ENCODE peak calls at places on chromosomes 6 and 20, in six cellular contexts. F is AG10803, I is hepatocyte, E is adrenal gland, L is natural killer cell, O is RWPE1. V is an unnamed sample.

GRCh38 chr6:119297049-119297448 is 52.5 kb downstream of the MAN1A1 start:
- DNase-seq in F (no peak), I (no peak), E (no peak), L (no peak), O (no peak), V (no peak)

GRCh38 chr6:129306826-129307225 is 403.2 kb downstream of the ARHGAP18 start:
- DNase-seq in F (no peak), I (no peak), E (no peak), L (no peak), O (no peak), V (no peak)

GRCh38 chr6:25041676-25042598 is 106.2 kb upstream of the RIPOR2 start:
- DNase-seq in F (no peak), I (no peak), E (no peak), L (no peak), O (no peak), V (no peak)

GRCh38 chr6:13068558-13069210 is 259.7 kb downstream of the TBC1D7 start:
- DNase-seq in F (peak; percentile 25), I (no peak), E (no peak), L (no peak), O (no peak), V (no peak)

GRCh38 chr6:161918154-161918553 is 644.3 kb upstream of the AGPAT4 start:
- DNase-seq in F (no peak), I (no peak), E (no peak), L (no peak), O (peak; percentile 40), V (no peak)

GRCh38 chr6:116016846-116017545 is 43.7 kb downstream of the FRK start:
- DNase-seq in F (no peak), I (no peak), E (no peak), L (no peak), O (no peak), V (no peak)

GRCh38 chr6:28215425-28215824 is 9.7 kb upstream of the ZSCAN9 start:
- DNase-seq in F (peak; percentile 31), I (no peak), E (no peak), L (no peak), O (no peak), V (no peak)

GRCh38 chr20:23537030-23537429 is 31.3 kb downstream of the CST9L start:
- DNase-seq in F (no peak), I (no peak), E (no peak), L (no peak), O (no peak), V (no peak)

GRCh38 chr6:97437087-97437486 is 154.1 kb upstream of the MMS22L start:
- DNase-seq in F (peak; percentile 16), I (peak; percentile 24), E (no peak), L (no peak), O (peak; percentile 21), V (no peak)

GRCh38 chr20:4341804-4342560 is 326.6 kb upstream of the RNF24 start:
- DNase-seq in F (peak; percentile 84), I (peak; percentile 36), E (no peak), L (no peak), O (peak; percentile 60), V (no peak)

GRCh38 chr20:61905781-61906523 is 159.7 kb downstream of the TAF4 start:
- DNase-seq in F (no peak), I (no peak), E (no peak), L (no peak), O (no peak), V (no peak)

GRCh38 chr6:56652231-56652630 is 9.5 kb upstream of the DST start:
- DNase-seq in F (no peak), I (no peak), E (no peak), L (no peak), O (peak; percentile 24), V (no peak)

GRCh38 chr6:12890171-12890790 is 173.7 kb downstream of the PHACTR1 start:
- DNase-seq in F (no peak), I (no peak), E (no peak), L (no peak), O (no peak), V (no peak)

GRCh38 chr6:144886682-144887081 is 601.5 kb downstream of the UTRN start:
- DNase-seq in F (no peak), I (no peak), E (no peak), L (no peak), O (no peak), V (no peak)

GRCh38 chr20:32474967-32475819 is 109.9 kb downstream of the NOL4L start:
- DNase-seq in F (peak; percentile 90), I (peak; percentile 97), E (peak; percentile 96), L (no peak), O (peak; percentile 99), V (no peak)

GRCh38 chr20:22438926-22439325 is 145.4 kb downstream of the FOXA2 start:
- DNase-seq in F (no peak), I (no peak), E (no peak), L (no peak), O (no peak), V (no peak)

GRCh38 chr6:45942953-45943352 is 72.7 kb downstream of the CLIC5 start:
- DNase-seq in F (no peak), I (no peak), E (no peak), L (no peak), O (no peak), V (no peak)

GRCh38 chr6:45949256-45949655 is 66.4 kb downstream of the CLIC5 start:
- DNase-seq in F (no peak), I (peak; percentile 20), E (no peak), L (no peak), O (no peak), V (no peak)

GRCh38 chr6:45947807-45948206 is 67.9 kb downstream of the CLIC5 start:
- DNase-seq in F (no peak), I (no peak), E (no peak), L (no peak), O (no peak), V (no peak)

GRCh38 chr6:45946887-45947286 is 68.8 kb downstream of the CLIC5 start:
- DNase-seq in F (peak; percentile 30), I (no peak), E (no peak), L (no peak), O (peak; percentile 6), V (no peak)

DNA sequence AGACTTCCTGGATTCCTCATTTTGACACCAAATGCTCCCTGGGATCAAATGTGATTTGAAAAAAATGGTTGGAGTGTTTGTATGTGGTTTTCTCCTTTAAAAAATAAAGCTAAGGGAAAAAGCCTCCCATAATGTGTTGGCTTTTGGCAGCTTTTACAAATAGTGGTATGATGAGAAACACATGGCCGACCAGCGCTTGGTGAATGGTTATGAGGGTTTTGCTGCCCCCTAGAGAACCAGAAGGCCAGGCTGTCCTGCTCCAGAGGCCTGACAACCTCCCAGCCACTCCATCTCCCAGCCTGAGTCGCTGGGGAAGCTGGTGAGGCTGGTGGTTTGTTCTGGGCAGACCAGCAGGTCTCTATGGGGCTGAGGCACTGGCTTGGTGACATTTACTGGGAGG is 69.3 kb downstream of the CLIC5 start:
- DNase-seq in F (peak; percentile 92), I (peak; percentile 74), E (peak; percentile 71), L (no peak), O (no peak), V (no peak)
- TF ChIP-seq CTCF in F (peak; percentile 78), I (peak; percentile 54), E (no peak), L (no peak), O (no peak), V (no peak)

GRCh38 chr20:43446361-43446879 is 11.3 kb upstream of the SRSF6 start:
- DNase-seq in F (peak; percentile 29), I (no peak), E (peak; percentile 71), L (no peak), O (peak; percentile 68), V (no peak)
- TF ChIP-seq CTCF in F (no peak), I (no peak), E (no peak), L (no peak), O (no peak), V (no peak)

GRCh38 chr6:35026434-35027222 is 114.5 kb downstream of the TCP11 start:
- DNase-seq in F (no peak), I (no peak), E (peak; percentile 46), L (no peak), O (peak; percentile 66), V (no peak)

GRCh38 chr6:35023601-35024000 is 117.5 kb downstream of the TCP11 start:
- DNase-seq in F (no peak), I (no peak), E (no peak), L (no peak), O (no peak), V (no peak)

GRCh38 chr6:35027807-35028206 is 113.3 kb downstream of the TCP11 start:
- DNase-seq in F (no peak), I (no peak), E (peak; percentile 46), L (no peak), O (no peak), V (no peak)

GRCh38 chr6:35024601-35025054 is 116.5 kb downstream of the TCP11 start:
- DNase-seq in F (peak; percentile 49), I (peak; percentile 75), E (peak; percentile 85), L (no peak), O (peak; percentile 80), V (no peak)

DNA sequence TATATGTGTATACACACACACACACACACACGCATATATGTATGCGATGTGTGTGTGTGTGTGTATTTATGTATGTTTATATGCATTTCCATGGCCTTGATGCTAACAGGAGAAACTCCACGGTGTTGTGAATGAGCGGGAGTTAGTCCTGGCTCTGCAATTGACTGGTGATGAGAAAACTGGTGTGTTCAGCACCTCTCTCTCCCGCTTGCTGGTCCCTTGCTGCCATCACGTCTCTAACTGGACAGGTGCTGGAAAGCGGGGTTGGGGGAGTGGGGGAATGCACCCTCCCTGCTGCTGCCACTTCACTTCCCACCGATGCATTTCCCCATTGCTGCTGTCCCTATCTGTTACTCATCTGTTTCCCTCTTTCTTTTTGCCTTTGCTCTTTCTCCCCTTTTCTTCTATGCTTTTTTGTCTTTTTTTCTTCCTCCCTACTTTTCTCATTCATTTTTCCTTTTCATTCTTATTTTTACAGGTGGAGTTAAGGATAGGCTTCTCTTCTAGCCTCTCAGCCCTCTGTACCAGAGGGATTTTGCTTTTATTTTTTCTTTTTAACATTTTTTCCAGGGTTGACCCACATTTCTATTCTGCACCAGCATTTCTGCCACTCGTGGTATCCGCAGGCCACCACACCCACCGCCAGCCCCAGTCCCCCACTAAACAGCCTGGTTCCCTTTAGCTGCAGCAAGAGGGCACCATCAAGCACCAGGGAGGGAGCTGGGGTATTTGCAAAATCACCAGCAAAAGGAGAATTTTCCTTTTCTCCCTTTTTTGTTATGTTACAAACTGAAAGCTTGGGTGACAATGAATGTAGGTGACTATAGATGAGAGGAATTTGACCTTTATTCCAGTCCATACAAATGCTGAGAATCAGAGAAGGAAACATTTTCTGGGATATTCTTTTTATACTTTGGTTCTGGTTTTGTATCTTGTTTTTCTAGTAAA is 115.6 kb downstream of the TCP11 start:
- DNase-seq in F (no peak), I (no peak), E (peak; percentile 52), L (no peak), O (no peak), V (no peak)
- TF ChIP-seq CTCF in F (peak; percentile 41), I (no peak), E (no peak), L (no peak), O (no peak), V (no peak)

DNA sequence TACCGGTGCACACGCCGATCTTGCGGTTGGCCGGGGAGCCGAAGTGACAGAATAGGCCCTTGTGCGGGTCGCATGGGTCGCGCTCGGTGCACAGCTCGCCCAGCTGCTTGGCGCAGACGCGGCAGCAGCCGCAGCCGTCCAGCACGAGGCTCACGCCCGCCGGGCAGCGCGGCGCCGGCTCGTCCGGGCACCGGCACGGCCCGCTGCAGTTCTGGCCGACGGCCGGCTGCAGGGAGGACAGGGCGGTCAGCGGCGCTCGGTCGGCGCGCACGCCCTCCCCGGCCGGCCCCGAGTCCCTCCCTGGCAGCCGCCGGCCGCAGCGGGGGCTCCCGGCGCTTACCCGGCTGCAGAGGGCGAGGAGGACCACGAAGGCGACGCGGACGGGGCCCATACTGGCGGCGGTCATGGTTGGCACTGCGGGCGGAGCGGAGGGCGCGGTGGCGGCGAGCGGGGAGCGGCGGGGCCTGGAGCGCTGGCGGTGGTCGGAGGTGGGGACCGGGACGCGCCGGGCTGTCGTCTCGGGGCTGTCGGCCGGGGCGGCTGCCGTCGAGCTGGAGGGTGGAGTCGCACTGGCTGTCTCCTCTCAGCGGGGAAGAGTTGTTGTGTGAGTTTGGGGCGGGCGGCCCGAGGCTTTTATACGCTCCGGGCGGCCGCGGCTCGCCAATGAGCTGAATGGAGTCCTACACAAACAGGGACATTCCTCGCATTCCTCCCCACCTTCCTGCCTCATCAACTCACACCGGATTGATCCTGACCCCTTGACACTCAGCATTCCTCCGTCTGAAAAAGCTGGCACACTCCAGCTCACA is at the start of gene CCN2:
- DNase-seq in F (peak; percentile 100), I (peak; percentile 92), E (peak; percentile 88), L (no peak), O (peak; percentile 94), V (peak; percentile 56)
- TF ChIP-seq CTCF in F (no peak), I (no peak), E (no peak), L (no peak), O (peak; percentile 37), V (no peak)